ENCODE peak calls at places on chromosomes 6 and 20, in ten cellular contexts. G, C, S, I, U, A, L, F, Q and K are unnamed samples.

GRCh38 chr6:34934516-34934915 is 45.5 kb downstream of the ANKS1A start:
- DNase-seq in U (peak; percentile 53), I (no peak), S (peak; percentile 49), F (no peak), L (peak; percentile 58), A (peak; percentile 96), G (peak; percentile 77), C (no peak), Q (no peak), K (peak; percentile 70)

GRCh38 chr20:24465168-24465567 is 4.3 kb upstream of the SYNDIG1 start:
- DNase-seq in C (no peak), U (no peak), G (no peak), F (no peak), S (no peak), L (no peak), Q (no peak), I (no peak), A (no peak), K (no peak)

GRCh38 chr6:28675600-28675999 is 149.9 kb downstream of the GPX5 start:
- DNase-seq in G (no peak), U (no peak), I (no peak), S (no peak), C (no peak), F (no peak), Q (no peak), L (no peak), A (no peak), K (no peak)

GRCh38 chr6:170132011-170132521 is 158.8 kb downstream of the DLL1 start:
- DNase-seq in C (no peak), U (no peak), F (no peak), Q (no peak), L (no peak), A (no peak), I (no peak), S (no peak), G (no peak), K (no peak)

GRCh38 chr6:49348561-49348960 is 114.5 kb downstream of the MMUT start:
- DNase-seq in L (no peak), U (no peak), I (no peak), S (no peak), A (no peak), Q (no peak), G (no peak), F (no peak), C (no peak), K (no peak)

GRCh38 chr6:57247603-57248002 is 25.5 kb upstream of the RAB23 start:
- DNase-seq in C (no peak), G (no peak), L (no peak), A (no peak), F (no peak), Q (no peak), I (no peak), U (peak; percentile 37), S (peak; percentile 37), K (no peak)

GRCh38 chr20:24724982-24725533 is 224.0 kb upstream of the CST7 start:
- DNase-seq in A (no peak), I (no peak), Q (no peak), F (no peak), U (no peak), S (no peak), G (no peak), C (no peak), L (no peak), K (no peak)

GRCh38 chr20:23082846-23083552 is 3.1 kb downstream of the CD93 start:
- DNase-seq in F (no peak), Q (no peak), L (no peak), S (no peak), U (no peak), A (peak; percentile 36), I (no peak), G (no peak), C (no peak), K (no peak)

GRCh38 chr6:18265099-18265372 is 706 bp upstream of the DEK start:
- DNase-seq in L (no peak), C (no peak), U (no peak), Q (no peak), S (no peak), F (no peak), G (no peak), I (no peak), A (no peak), K (no peak)

GRCh38 chr6:19699990-19700389 is 137.2 kb upstream of the ID4 start:
- DNase-seq in C (no peak), L (no peak), S (no peak), Q (no peak), F (no peak), U (no peak), A (no peak), G (no peak), I (no peak), K (no peak)

GRCh38 chr6:141598487-141598886 is 534.2 kb upstream of the GJE1 start:
- DNase-seq in Q (no peak), L (no peak), U (no peak), I (no peak), C (no peak), S (peak; percentile 14), G (no peak), F (no peak), A (peak; percentile 12), K (no peak)

GRCh38 chr20:41181567-41181966 is 44.2 kb downstream of the PLCG1 start:
- DNase-seq in F (peak; percentile 22), I (no peak), U (no peak), G (peak; percentile 13), Q (no peak), A (no peak), S (no peak), C (no peak), L (no peak), K (no peak)

GRCh38 chr6:125237764-125238163 is 64.0 kb downstream of the HDDC2 start:
- DNase-seq in F (no peak), U (no peak), A (no peak), I (no peak), Q (no peak), S (no peak), C (no peak), G (no peak), L (no peak), K (no peak)

GRCh38 chr6:150343434-150343833 is 25.4 kb upstream of the IYD start:
- DNase-seq in L (no peak), U (no peak), S (no peak), Q (no peak), I (no peak), A (peak; percentile 17), C (no peak), F (no peak), G (no peak), K (no peak)

GRCh38 chr6:26576929-26577719 is 19.6 kb upstream of the ABT1 start:
- DNase-seq in L (no peak), A (peak; percentile 76), C (peak; percentile 69), S (peak; percentile 79), U (peak; percentile 52), G (peak; percentile 68), Q (peak; percentile 89), F (peak; percentile 53), I (peak; percentile 71), K (no peak)

GRCh38 chr20:57244221-57244585 is 22.2 kb downstream of the BMP7 start:
- DNase-seq in S (no peak), G (no peak), Q (no peak), A (no peak), U (no peak), C (no peak), F (no peak), L (no peak), I (no peak), K (no peak)

GRCh38 chr6:100119261-100119660 is 125.2 kb upstream of the MCHR2 start:
- DNase-seq in A (no peak), Q (no peak), I (no peak), L (no peak), F (no peak), U (no peak), G (no peak), S (no peak), C (no peak), K (no peak)

GRCh38 chr20:10219452-10219791 is 792 bp downstream of the SNAP25 start:
- DNase-seq in Q (peak; percentile 69), C (peak; percentile 62), I (peak; percentile 62), U (peak; percentile 87), S (peak; percentile 75), L (peak; percentile 54), G (peak; percentile 80), F (peak; percentile 62), A (peak; percentile 77), K (peak; percentile 49)

GRCh38 chr6:7787137-7787575 is 61.3 kb downstream of the BMP6 start:
- DNase-seq in Q (no peak), C (no peak), U (peak; percentile 51), L (peak; percentile 14), S (peak; percentile 31), I (peak; percentile 18), A (peak; percentile 95), F (no peak), G (no peak), K (peak; percentile 37)

DNA sequence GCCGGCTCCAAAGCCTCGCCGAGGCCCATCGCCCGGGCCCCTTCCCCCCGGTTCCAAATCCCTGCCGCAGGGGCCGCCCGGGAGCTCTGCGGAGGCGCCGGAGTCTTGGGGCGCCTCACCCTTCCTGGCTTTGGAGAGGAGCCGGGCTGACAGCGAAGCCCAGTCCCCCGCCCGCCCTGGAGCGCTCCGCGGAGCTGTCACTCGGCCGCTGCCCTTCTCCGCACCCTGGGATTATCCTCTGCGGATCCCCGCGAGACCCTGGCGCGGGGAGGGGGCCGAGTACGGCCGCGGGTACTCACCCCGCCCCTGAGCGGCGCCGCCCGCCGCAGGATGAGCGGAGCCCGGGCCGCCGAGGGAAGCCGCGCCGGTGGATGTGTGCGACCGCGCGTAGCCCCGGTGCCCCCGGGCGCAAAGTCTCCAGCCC is 343 bp downstream of the SNAP91 start:
- DNase-seq in G (no peak), A (no peak), C (no peak), F (no peak), U (peak; percentile 84), Q (no peak), S (peak; percentile 13), I (no peak), L (no peak), K (no peak)
- TF ChIP-seq CTCF in G (no peak), A (no peak), C (no peak), F (no peak), U (no peak), Q (no peak), S (no peak), I (no peak), L (no peak), K (no peak)

GRCh38 chr6:32223258-32224235 is at the start of gene NOTCH4:
- DNase-seq in I (no peak), A (no peak), U (no peak), C (no peak), Q (no peak), L (no peak), G (no peak), S (no peak), F (no peak), K (no peak)
- TF ChIP-seq CTCF in I (no peak), A (no peak), U (no peak), C (no peak), Q (no peak), L (no peak), G (no peak), S (no peak), F (no peak), K (no peak)

GRCh38 chr20:20594171-20594530 is 118.3 kb downstream of the RALGAPA2 start:
- DNase-seq in I (no peak), G (no peak), U (no peak), Q (no peak), L (no peak), F (no peak), S (peak; percentile 57), A (peak; percentile 53), C (no peak), K (no peak)
- TF ChIP-seq CTCF in I (no peak), G (no peak), U (peak; percentile 23), Q (no peak), L (no peak), F (peak; percentile 57), S (peak; percentile 41), A (peak; percentile 31), C (peak; percentile 27), K (no peak)

GRCh38 chr20:53298260-53298659 is 295.4 kb downstream of the ZNF217 start:
- DNase-seq in I (no peak), U (no peak), F (no peak), S (no peak), Q (no peak), L (no peak), G (no peak), C (no peak), A (no peak), K (no peak)
- TF ChIP-seq CTCF in I (no peak), U (no peak), F (no peak), S (no peak), Q (no peak), L (no peak), G (no peak), C (no peak), A (no peak), K (no peak)